ENCODE peak calls at places on chromosomes 13 and 19, in nine cellular contexts. Y is GM12878, K is cardiac muscle cell, V is pancreas, J is mucosa of descending colon, S is psoas muscle, L is heart left ventricle, R is Peyer's patch, E is stomach. Q is an unnamed sample. For H3K4me1, the result is how much of the 10 kb centered on the place peaks cover.

GRCh38 chr19:49132974-49133609 is 13.7 kb downstream of the PPFIA3 start:
- DNase-seq in Y (no peak), K (no peak), V (no peak), J (peak), S (no peak), L (peak), R (no peak), E (peak), Q (no peak)

GRCh38 chr19:15316498-15316897 is 15.8 kb downstream of the BRD4 start:
- DNase-seq in Y (peak), K (no peak), V (no peak), J (no peak), S (no peak), L (no peak), R (no peak), E (no peak), Q (no peak)

GRCh38 chr19:6457958-6458694 is 1.5 kb downstream of the SLC25A23 start:
- DNase-seq in Y (peak), K (no peak), V (no peak), J (no peak), S (no peak), L (no peak), R (no peak), E (no peak), Q (no peak)

GRCh38 chr13:111187879-111188643 is 73.0 kb downstream of the ARHGEF7 start:
- DNase-seq in Y (no peak), K (peak), V (no peak), J (no peak), S (no peak), L (peak), R (no peak), E (no peak), Q (no peak)

GRCh38 chr13:73934215-73934623 is 200.0 kb downstream of the KLF12 start:
- DNase-seq in Y (no peak), K (no peak), V (no peak), J (no peak), S (no peak), L (no peak), R (no peak), E (no peak), Q (no peak)

GRCh38 chr13:75178436-75178835 is 303.5 kb downstream of the TBC1D4 start:
- DNase-seq in Y (no peak), K (no peak), V (no peak), J (no peak), S (no peak), L (no peak), R (no peak), E (no peak), Q (no peak)

GRCh38 chr13:75263741-75264407 is 218.1 kb downstream of the TBC1D4 start:
- DNase-seq in Y (no peak), K (peak), V (no peak), J (no peak), S (no peak), L (no peak), R (no peak), E (no peak), Q (no peak)

GRCh38 chr13:110015253-110015652 is 228.9 kb upstream of the IRS2 start:
- DNase-seq in Y (no peak), K (peak), V (peak), J (no peak), S (no peak), L (no peak), R (no peak), E (peak), Q (no peak)

GRCh38 chr13:112450567-112451240 is 74.5 kb downstream of the SPACA7 start:
- DNase-seq in Y (no peak), K (no peak), V (no peak), J (no peak), S (peak), L (no peak), R (no peak), E (peak), Q (no peak)

GRCh38 chr13:24274452-24274971 is 34.9 kb upstream of the C1QTNF9 start:
- DNase-seq in Y (peak), K (peak), V (no peak), J (peak), S (no peak), L (peak), R (peak), E (peak), Q (no peak)

GRCh38 chr13:44470623-44471562 is 97.3 kb downstream of the SERP2 start:
- DNase-seq in Y (no peak), K (peak), V (no peak), J (no peak), S (no peak), L (no peak), R (no peak), E (no peak), Q (no peak)

GRCh38 chr19:21824679-21825078 is 11.3 kb downstream of the ZNF43 start:
- DNase-seq in Y (no peak), K (no peak), V (no peak), J (no peak), S (no peak), L (no peak), R (no peak), E (no peak), Q (no peak)

GRCh38 chr13:74270018-74270417 is 135.8 kb upstream of the KLF12 start:
- DNase-seq in Y (no peak), K (no peak), V (no peak), J (no peak), S (no peak), L (no peak), R (no peak), E (no peak), Q (no peak)

GRCh38 chr19:21694171-21694906 is 73.0 kb downstream of the ZNF100 start:
- DNase-seq in Y (no peak), K (no peak), V (no peak), J (no peak), S (no peak), L (no peak), R (no peak), E (no peak), Q (no peak)

GRCh38 chr19:49858591-49858985 is 7.6 kb downstream of the PTOV1 start:
- DNase-seq in Y (no peak), K (no peak), V (no peak), J (no peak), S (peak), L (peak), R (no peak), E (no peak), Q (no peak)

GRCh38 chr19:54341295-54341694 is 2.3 kb upstream of the LILRA4 start:
- DNase-seq in Y (no peak), K (no peak), V (no peak), J (no peak), S (no peak), L (no peak), R (no peak), E (no peak), Q (no peak)

GRCh38 chr19:50607874-50608785 is 31.6 kb downstream of the SYT3 start:
- DNase-seq in Y (peak), K (peak), V (peak), J (peak), S (peak), L (peak), R (peak), E (peak), Q (peak)

GRCh38 chr19:31715249-31715944 is 366.2 kb upstream of the TSHZ3 start:
- DNase-seq in Y (no peak), K (peak), V (no peak), J (no peak), S (no peak), L (no peak), R (no peak), E (no peak), Q (no peak)

GRCh38 chr19:32373614-32374295 is 28.3 kb downstream of the ZNF507 start:
- DNase-seq in Y (no peak), K (peak), V (peak), J (no peak), S (no peak), L (no peak), R (no peak), E (peak), Q (peak)

GRCh38 chr13:94323746-94324408 is 155.6 kb downstream of the DCT start:
- DNase-seq in Y (no peak), K (no peak), V (no peak), J (no peak), S (no peak), L (no peak), R (peak), E (no peak), Q (no peak)

GRCh38 chr19:49570997-49571676 is 9.2 kb downstream of the NOSIP start:
- DNase-seq in Y (no peak), K (no peak), V (no peak), J (peak), S (no peak), L (no peak), R (no peak), E (peak), Q (peak)

GRCh38 chr19:35395762-35396199 is 24.9 kb downstream of the GPR42 start:
- DNase-seq in Y (no peak), K (no peak), V (peak), J (peak), S (no peak), L (peak), R (no peak), E (peak), Q (no peak)

GRCh38 chr19:8305798-8306197 is 2.4 kb downstream of the CD320 start:
- DNase-seq in Y (no peak), K (no peak), V (peak), J (peak), S (peak), L (peak), R (peak), E (no peak), Q (no peak)

GRCh38 chr13:74485757-74486156 is 351.6 kb upstream of the KLF12 start:
- DNase-seq in Y (no peak), K (no peak), V (no peak), J (no peak), S (no peak), L (no peak), R (no peak), E (no peak), Q (no peak)

GRCh38 chr19:57655443-57655842 is 13.3 kb upstream of the ZSCAN4 start:
- DNase-seq in Y (no peak), K (no peak), V (no peak), J (no peak), S (no peak), L (no peak), R (no peak), E (no peak), Q (no peak)

GRCh38 chr19:496333-496634 is at the start of gene MADCAM1:
- DNase-seq in Y (no peak), K (no peak), V (no peak), J (no peak), S (no peak), L (no peak), R (no peak), E (no peak), Q (no peak)

GRCh38 chr13:39329182-39329639 is 273.8 kb downstream of the LHFPL6 start:
- DNase-seq in Y (no peak), K (peak), V (no peak), J (no peak), S (no peak), L (no peak), R (no peak), E (no peak), Q (no peak)

GRCh38 chr19:47518139-47518538 is 3.3 kb upstream of the NAPA start:
- DNase-seq in Y (peak), K (no peak), V (no peak), J (no peak), S (peak), L (no peak), R (peak), E (no peak), Q (no peak)

GRCh38 chr13:62879071-62879470 is 1463.4 kb upstream of the PCDH20 start:
- DNase-seq in Y (no peak), K (peak), V (no peak), J (no peak), S (no peak), L (no peak), R (no peak), E (no peak), Q (no peak)

GRCh38 chr13:30676672-30677071 is 58.7 kb upstream of the ALOX5AP start:
- DNase-seq in Y (no peak), K (peak), V (no peak), J (no peak), S (no peak), L (no peak), R (no peak), E (no peak), Q (peak)

GRCh38 chr13:42835012-42835411 is 53.6 kb downstream of the FAM216B start:
- DNase-seq in Y (no peak), K (no peak), V (no peak), J (no peak), S (no peak), L (no peak), R (no peak), E (no peak), Q (no peak)

GRCh38 chr13:42832341-42833153 is 51.2 kb downstream of the FAM216B start:
- DNase-seq in Y (no peak), K (peak), V (peak), J (no peak), S (no peak), L (no peak), R (no peak), E (peak), Q (peak)

GRCh38 chr13:42836930-42837329 is 55.5 kb downstream of the FAM216B start:
- DNase-seq in Y (no peak), K (peak), V (no peak), J (no peak), S (no peak), L (no peak), R (no peak), E (no peak), Q (peak)
- TF ChIP-seq CTCF in Y (peak), K (peak), V (no peak), J (no peak), S (peak), L (peak), R (no peak), E (no peak), Q (peak)

GRCh38 chr13:114116734-114117133 is 15.7 kb downstream of the RASA3 start:
- DNase-seq in Y (no peak), K (no peak), V (no peak), J (peak), S (no peak), L (no peak), R (peak), E (no peak), Q (peak)
- H3K4me1 ChIP-seq in Y (under half), K (under half), V (under half), J (under half), S (under half), L (under half), R (under half), E (under half), Q (under half)

GRCh38 chr13:87680298-87680697 is 9.1 kb downstream of the SLITRK5 start:
- DNase-seq in Y (no peak), K (no peak), V (no peak), J (no peak), S (no peak), L (no peak), R (no peak), E (no peak), Q (peak)
- TF ChIP-seq CTCF in Y (no peak), K (no peak), V (no peak), J (no peak), S (no peak), L (no peak), R (no peak), E (no peak), Q (peak)

GRCh38 chr19:4388171-4389063 is 11.9 kb downstream of the SH3GL1 start:
- DNase-seq in Y (no peak), K (no peak), V (peak), J (no peak), S (peak), L (peak), R (no peak), E (peak), Q (no peak)
- H3K4me1 ChIP-seq in Y (under half), K (under half), V (under half), J (under half), S (half or more), L (half or more), R (under half), E (half or more), Q (under half)

GRCh38 chr19:43759515-43759914 is 4.8 kb upstream of the SMG9 start:
- DNase-seq in Y (no peak), K (peak), V (no peak), J (no peak), S (no peak), L (no peak), R (no peak), E (no peak), Q (no peak)
- TF ChIP-seq CTCF in Y (peak), K (peak), V (no peak), J (no peak), S (no peak), L (no peak), R (no peak), E (no peak), Q (peak)